ENCODE peak calls at places on chromosomes 3 and 15, in five cellular contexts. One of them, this sample, is unnamed.

GRCh38 chr3:49867871-49868321 is 1.8 kb downstream of the CAMKV start:
- DNase-seq in mesendoderm: peak
- DNase-seq in activated naive CD8-positive, alpha-beta T cell treated with anti-CD3 and anti-CD28 coated beads, Interleukin-2, amount 10 ng/mL, durations not matched to agents 7 days and 5 days: peak
- DNase-seq in fibroblast of lung: peak
- DNase-seq in GM12865: peak
- DNase-seq in this sample: no peak

GRCh38 chr15:49831206-49831965 is 210.5 kb downstream of the DTWD1 start:
- DNase-seq in mesendoderm: peak
- DNase-seq in activated naive CD8-positive, alpha-beta T cell treated with anti-CD3 and anti-CD28 coated beads, Interleukin-2, amount 10 ng/mL, durations not matched to agents 7 days and 5 days: no peak
- DNase-seq in fibroblast of lung: peak
- DNase-seq in GM12865: no peak
- DNase-seq in this sample: peak

GRCh38 chr15:77032647-77033416 is 37.9 kb downstream of the PSTPIP1 start:
- DNase-seq in mesendoderm: no peak
- DNase-seq in activated naive CD8-positive, alpha-beta T cell treated with anti-CD3 and anti-CD28 coated beads, Interleukin-2, amount 10 ng/mL, durations not matched to agents 7 days and 5 days: no peak
- DNase-seq in fibroblast of lung: no peak
- DNase-seq in GM12865: no peak
- DNase-seq in this sample: no peak

GRCh38 chr3:172334743-172335142 is 113.5 kb downstream of the GHSR start:
- DNase-seq in mesendoderm: no peak
- DNase-seq in activated naive CD8-positive, alpha-beta T cell treated with anti-CD3 and anti-CD28 coated beads, Interleukin-2, amount 10 ng/mL, durations not matched to agents 7 days and 5 days: no peak
- DNase-seq in fibroblast of lung: no peak
- DNase-seq in GM12865: no peak
- DNase-seq in this sample: no peak

GRCh38 chr15:39118510-39118909 is 462.4 kb upstream of the THBS1 start:
- DNase-seq in mesendoderm: no peak
- DNase-seq in activated naive CD8-positive, alpha-beta T cell treated with anti-CD3 and anti-CD28 coated beads, Interleukin-2, amount 10 ng/mL, durations not matched to agents 7 days and 5 days: no peak
- DNase-seq in fibroblast of lung: peak
- DNase-seq in GM12865: no peak
- DNase-seq in this sample: peak

GRCh38 chr3:48441940-48442339 is 1.9 kb downstream of the TMA7 start:
- DNase-seq in mesendoderm: no peak
- DNase-seq in activated naive CD8-positive, alpha-beta T cell treated with anti-CD3 and anti-CD28 coated beads, Interleukin-2, amount 10 ng/mL, durations not matched to agents 7 days and 5 days: peak
- DNase-seq in fibroblast of lung: no peak
- DNase-seq in GM12865: no peak
- DNase-seq in this sample: no peak

GRCh38 chr3:119937229-119937628 is 155.3 kb downstream of the NR1I2 start:
- DNase-seq in mesendoderm: peak
- DNase-seq in activated naive CD8-positive, alpha-beta T cell treated with anti-CD3 and anti-CD28 coated beads, Interleukin-2, amount 10 ng/mL, durations not matched to agents 7 days and 5 days: peak
- DNase-seq in fibroblast of lung: no peak
- DNase-seq in GM12865: peak
- DNase-seq in this sample: no peak

GRCh38 chr3:178719036-178719635 is 182.9 kb downstream of the KCNMB2 start:
- DNase-seq in mesendoderm: no peak
- DNase-seq in activated naive CD8-positive, alpha-beta T cell treated with anti-CD3 and anti-CD28 coated beads, Interleukin-2, amount 10 ng/mL, durations not matched to agents 7 days and 5 days: no peak
- DNase-seq in fibroblast of lung: peak
- DNase-seq in GM12865: no peak
- DNase-seq in this sample: peak

GRCh38 chr3:180523040-180523439 is 78.9 kb upstream of the TTC14 start:
- DNase-seq in mesendoderm: no peak
- DNase-seq in activated naive CD8-positive, alpha-beta T cell treated with anti-CD3 and anti-CD28 coated beads, Interleukin-2, amount 10 ng/mL, durations not matched to agents 7 days and 5 days: no peak
- DNase-seq in fibroblast of lung: no peak
- DNase-seq in GM12865: no peak
- DNase-seq in this sample: no peak

GRCh38 chr3:18989237-18989812 is 159.0 kb upstream of the KCNH8 start:
- DNase-seq in mesendoderm: no peak
- DNase-seq in activated naive CD8-positive, alpha-beta T cell treated with anti-CD3 and anti-CD28 coated beads, Interleukin-2, amount 10 ng/mL, durations not matched to agents 7 days and 5 days: no peak
- DNase-seq in fibroblast of lung: no peak
- DNase-seq in GM12865: no peak
- DNase-seq in this sample: no peak